ENCODE peak calls at places on chromosomes 6 and 20, in five cellular contexts. One of them, this sample, is unnamed.

GRCh38 chr6:19380287-19380686 is 456.9 kb upstream of the ID4 start:
- DNase-seq in left ventricle myocardium inferior: no peak
- DNase-seq in mesenchymal stem cell: no peak
- DNase-seq in choroid plexus epithelial cell: peak
- DNase-seq in AG04449: no peak
- DNase-seq in this sample: no peak

GRCh38 chr20:61746781-61747180 is 318.9 kb downstream of the TAF4 start:
- DNase-seq in AG04449: no peak
- DNase-seq in left ventricle myocardium inferior: no peak
- DNase-seq in mesenchymal stem cell: no peak
- DNase-seq in choroid plexus epithelial cell: no peak
- DNase-seq in this sample: no peak

GRCh38 chr20:9409981-9410380 is 104.4 kb upstream of the LAMP5 start:
- DNase-seq in left ventricle myocardium inferior: no peak
- DNase-seq in choroid plexus epithelial cell: peak
- DNase-seq in AG04449: peak
- DNase-seq in mesenchymal stem cell: peak
- DNase-seq in this sample: no peak

GRCh38 chr20:47150403-47151152 is 205.9 kb downstream of the ZMYND8 start:
- DNase-seq in choroid plexus epithelial cell: peak
- DNase-seq in AG04449: no peak
- DNase-seq in mesenchymal stem cell: peak
- DNase-seq in left ventricle myocardium inferior: peak
- DNase-seq in this sample: peak

GRCh38 chr20:44137210-44137781 is 49.7 kb downstream of the JPH2 start:
- DNase-seq in left ventricle myocardium inferior: peak
- DNase-seq in AG04449: peak
- DNase-seq in choroid plexus epithelial cell: peak
- DNase-seq in mesenchymal stem cell: peak
- DNase-seq in this sample: no peak

GRCh38 chr6:105087571-105088211 is 92.1 kb downstream of the POPDC3 start:
- DNase-seq in left ventricle myocardium inferior: no peak
- DNase-seq in choroid plexus epithelial cell: peak
- DNase-seq in mesenchymal stem cell: peak
- DNase-seq in AG04449: no peak
- DNase-seq in this sample: no peak

GRCh38 chr6:30882764-30883475 is 1.4 kb upstream of the DDR1 start:
- DNase-seq in mesenchymal stem cell: no peak
- DNase-seq in choroid plexus epithelial cell: no peak
- DNase-seq in AG04449: no peak
- DNase-seq in left ventricle myocardium inferior: no peak
- DNase-seq in this sample: peak

GRCh38 chr20:25252686-25253421 is 5.0 kb downstream of the PYGB start:
- DNase-seq in mesenchymal stem cell: no peak
- DNase-seq in choroid plexus epithelial cell: no peak
- DNase-seq in AG04449: no peak
- DNase-seq in left ventricle myocardium inferior: no peak
- DNase-seq in this sample: peak

GRCh38 chr6:133764011-133764812 is 124.7 kb upstream of the TCF21 start:
- DNase-seq in choroid plexus epithelial cell: peak
- DNase-seq in AG04449: no peak
- DNase-seq in left ventricle myocardium inferior: no peak
- DNase-seq in mesenchymal stem cell: peak
- DNase-seq in this sample: no peak

GRCh38 chr6:142756215-142756630 is 188.8 kb downstream of the HIVEP2 start:
- DNase-seq in mesenchymal stem cell: peak
- DNase-seq in left ventricle myocardium inferior: no peak
- DNase-seq in choroid plexus epithelial cell: peak
- DNase-seq in AG04449: peak
- DNase-seq in this sample: no peak

GRCh38 chr6:102853249-102853955 is 1459.9 kb downstream of the GRIK2 start:
- DNase-seq in left ventricle myocardium inferior: no peak
- DNase-seq in mesenchymal stem cell: no peak
- DNase-seq in AG04449: no peak
- DNase-seq in choroid plexus epithelial cell: no peak
- DNase-seq in this sample: no peak

GRCh38 chr20:44571367-44571766 is 11.0 kb upstream of the PKIG start:
- DNase-seq in left ventricle myocardium inferior: no peak
- DNase-seq in AG04449: no peak
- DNase-seq in mesenchymal stem cell: peak
- DNase-seq in choroid plexus epithelial cell: no peak
- DNase-seq in this sample: no peak

GRCh38 chr20:22559711-22560305 is 24.6 kb downstream of the FOXA2 start:
- DNase-seq in AG04449: no peak
- DNase-seq in choroid plexus epithelial cell: no peak
- DNase-seq in left ventricle myocardium inferior: no peak
- DNase-seq in mesenchymal stem cell: no peak
- DNase-seq in this sample: no peak

GRCh38 chr6:67221226-67221625 is 1413.9 kb upstream of the ADGRB3 start:
- DNase-seq in left ventricle myocardium inferior: no peak
- DNase-seq in mesenchymal stem cell: no peak
- DNase-seq in choroid plexus epithelial cell: peak
- DNase-seq in AG04449: no peak
- DNase-seq in this sample: no peak

GRCh38 chr6:139367810-139368321 is 6.6 kb downstream of the CITED2 start:
- DNase-seq in left ventricle myocardium inferior: no peak
- DNase-seq in AG04449: no peak
- DNase-seq in mesenchymal stem cell: peak
- DNase-seq in choroid plexus epithelial cell: peak
- DNase-seq in this sample: no peak
- H3K4me3 ChIP-seq in left ventricle myocardium inferior: no peak
- H3K4me3 ChIP-seq in AG04449: no peak
- H3K4me3 ChIP-seq in mesenchymal stem cell: no peak
- H3K4me3 ChIP-seq in choroid plexus epithelial cell: no peak
- H3K4me3 ChIP-seq in this sample: no peak

GRCh38 chr6:98836025-98836961 is 1.9 kb downstream of the POU3F2 start:
- DNase-seq in choroid plexus epithelial cell: no peak
- DNase-seq in AG04449: no peak
- DNase-seq in mesenchymal stem cell: no peak
- DNase-seq in left ventricle myocardium inferior: no peak
- DNase-seq in this sample: no peak
- H3K4me3 ChIP-seq in choroid plexus epithelial cell: no peak
- H3K4me3 ChIP-seq in AG04449: no peak
- H3K4me3 ChIP-seq in mesenchymal stem cell: no peak
- H3K4me3 ChIP-seq in left ventricle myocardium inferior: peak
- H3K4me3 ChIP-seq in this sample: no peak

GRCh38 chr6:75751443-75751842 is 2.4 kb downstream of the MYO6 start:
- DNase-seq in AG04449: no peak
- DNase-seq in mesenchymal stem cell: peak
- DNase-seq in left ventricle myocardium inferior: no peak
- DNase-seq in choroid plexus epithelial cell: peak
- DNase-seq in this sample: no peak

GRCh38 chr6:75752365-75752764 is 3.3 kb downstream of the MYO6 start:
- DNase-seq in choroid plexus epithelial cell: peak
- DNase-seq in mesenchymal stem cell: peak
- DNase-seq in AG04449: no peak
- DNase-seq in left ventricle myocardium inferior: no peak
- DNase-seq in this sample: no peak

GRCh38 chr6:75748743-75749538 is at the start of gene MYO6:
- DNase-seq in mesenchymal stem cell: peak
- DNase-seq in choroid plexus epithelial cell: peak
- DNase-seq in left ventricle myocardium inferior: peak
- DNase-seq in AG04449: no peak
- DNase-seq in this sample: peak

GRCh38 chr6:75747985-75748742 is 875 bp upstream of the MYO6 start:
- DNase-seq in AG04449: no peak
- DNase-seq in left ventricle myocardium inferior: no peak
- DNase-seq in mesenchymal stem cell: no peak
- DNase-seq in choroid plexus epithelial cell: no peak
- DNase-seq in this sample: no peak

GRCh38 chr6:75750925-75751324 is 1.9 kb downstream of the MYO6 start:
- DNase-seq in AG04449: no peak
- DNase-seq in left ventricle myocardium inferior: no peak
- DNase-seq in mesenchymal stem cell: peak
- DNase-seq in choroid plexus epithelial cell: no peak
- DNase-seq in this sample: no peak
- H3K4me3 ChIP-seq in AG04449: no peak
- H3K4me3 ChIP-seq in left ventricle myocardium inferior: peak
- H3K4me3 ChIP-seq in mesenchymal stem cell: no peak
- H3K4me3 ChIP-seq in choroid plexus epithelial cell: no peak
- H3K4me3 ChIP-seq in this sample: no peak

GRCh38 chr20:40897177-40897700 is 131.4 kb upstream of the TOP1 start:
- DNase-seq in AG04449: peak
- DNase-seq in choroid plexus epithelial cell: peak
- DNase-seq in mesenchymal stem cell: no peak
- DNase-seq in left ventricle myocardium inferior: no peak
- DNase-seq in this sample: no peak
- H3K4me3 ChIP-seq in AG04449: no peak
- H3K4me3 ChIP-seq in choroid plexus epithelial cell: no peak
- H3K4me3 ChIP-seq in mesenchymal stem cell: no peak
- H3K4me3 ChIP-seq in left ventricle myocardium inferior: no peak
- H3K4me3 ChIP-seq in this sample: no peak

GRCh38 chr6:121620002-121620740 is 184.7 kb downstream of the GJA1 start:
- DNase-seq in choroid plexus epithelial cell: no peak
- DNase-seq in left ventricle myocardium inferior: no peak
- DNase-seq in mesenchymal stem cell: no peak
- DNase-seq in AG04449: no peak
- DNase-seq in this sample: no peak
- H3K4me3 ChIP-seq in choroid plexus epithelial cell: no peak
- H3K4me3 ChIP-seq in left ventricle myocardium inferior: no peak
- H3K4me3 ChIP-seq in mesenchymal stem cell: no peak
- H3K4me3 ChIP-seq in AG04449: no peak
- H3K4me3 ChIP-seq in this sample: no peak

DNA sequence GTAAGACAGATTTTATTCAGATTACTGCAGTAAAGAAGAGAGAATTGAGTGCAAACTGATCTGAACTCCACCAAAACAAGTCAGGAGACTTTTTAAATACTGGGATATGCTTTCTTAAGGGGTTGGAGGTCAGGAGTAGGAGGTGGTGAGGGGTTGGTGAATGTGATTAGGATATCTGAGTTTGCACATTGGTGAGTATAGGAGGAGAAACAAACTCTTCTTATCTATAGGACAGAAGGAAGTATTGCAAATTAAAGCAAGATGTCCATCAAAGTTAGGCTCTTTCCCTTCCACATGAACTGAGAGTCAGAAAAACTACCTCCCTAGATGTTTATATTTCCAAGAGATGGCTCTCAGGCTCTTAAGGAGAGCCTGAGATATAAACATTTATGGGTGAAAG is 114.6 kb upstream of the HTR1E start:
- DNase-seq in mesenchymal stem cell: no peak
- DNase-seq in AG04449: no peak
- DNase-seq in left ventricle myocardium inferior: no peak
- DNase-seq in choroid plexus epithelial cell: no peak
- DNase-seq in this sample: no peak
- H3K4me3 ChIP-seq in mesenchymal stem cell: no peak
- H3K4me3 ChIP-seq in AG04449: no peak
- H3K4me3 ChIP-seq in left ventricle myocardium inferior: no peak
- H3K4me3 ChIP-seq in choroid plexus epithelial cell: no peak
- H3K4me3 ChIP-seq in this sample: no peak

DNA sequence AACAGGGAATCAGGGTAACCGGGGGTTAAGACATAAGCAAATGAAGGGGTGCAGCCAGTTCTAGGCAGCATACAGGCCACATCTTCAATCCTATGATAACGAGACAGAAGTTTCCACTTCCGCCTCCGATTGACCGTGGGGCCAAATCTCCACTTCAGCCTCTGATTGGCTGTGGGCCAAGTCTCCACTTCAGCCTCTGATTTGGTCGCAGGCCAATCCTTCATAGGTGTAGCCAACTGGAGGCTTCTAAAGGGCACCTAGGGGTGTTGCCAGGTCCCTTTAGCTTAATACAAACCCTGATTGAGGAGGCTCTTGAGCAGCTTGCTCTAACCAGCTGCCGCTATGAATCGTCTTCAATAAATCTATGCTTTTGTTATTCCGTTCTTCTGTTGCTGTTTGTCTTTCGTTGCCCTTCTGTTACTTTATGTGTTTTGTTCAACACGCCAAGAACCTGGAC is 2.1 kb upstream of the ERGIC3 start:
- DNase-seq in left ventricle myocardium inferior: no peak
- DNase-seq in AG04449: no peak
- DNase-seq in choroid plexus epithelial cell: peak
- DNase-seq in mesenchymal stem cell: peak
- DNase-seq in this sample: no peak
- H3K4me3 ChIP-seq in left ventricle myocardium inferior: no peak
- H3K4me3 ChIP-seq in AG04449: no peak
- H3K4me3 ChIP-seq in choroid plexus epithelial cell: no peak
- H3K4me3 ChIP-seq in mesenchymal stem cell: no peak
- H3K4me3 ChIP-seq in this sample: no peak

GRCh38 chr6:13303668-13304017 is 24.7 kb downstream of the TBC1D7 start:
- DNase-seq in mesenchymal stem cell: peak
- DNase-seq in AG04449: no peak
- DNase-seq in choroid plexus epithelial cell: peak
- DNase-seq in left ventricle myocardium inferior: peak
- DNase-seq in this sample: peak
- H3K4me3 ChIP-seq in mesenchymal stem cell: peak
- H3K4me3 ChIP-seq in AG04449: no peak
- H3K4me3 ChIP-seq in choroid plexus epithelial cell: peak
- H3K4me3 ChIP-seq in left ventricle myocardium inferior: peak
- H3K4me3 ChIP-seq in this sample: peak

This sample was measured in right atrium auricular region.